ENCODE peak calls at places on chromosomes 6 and 20, in six cellular contexts. Q, S, A, C, V and H are unnamed samples.

GRCh38 chr6:22071655-22072054 is 225.2 kb downstream of the PRL start:
- DNase-seq in S (no peak), A (peak; percentile 45), V (no peak), C (no peak), Q (peak; percentile 57), H (peak; percentile 72)

GRCh38 chr6:144007779-144008500 is at the start of gene PLAGL1:
- DNase-seq in V (peak; percentile 38), A (peak; percentile 75), Q (peak; percentile 79), S (peak; percentile 83), C (peak; percentile 68), H (peak; percentile 79)

GRCh38 chr20:62617711-62618483 is 24.4 kb upstream of the SLCO4A1 start:
- DNase-seq in C (peak; percentile 46), A (peak; percentile 74), V (no peak), Q (peak; percentile 91), S (peak; percentile 93), H (peak; percentile 81)

GRCh38 chr6:31121131-31121790 is 1.0 kb upstream of the CDSN start:
- DNase-seq in S (no peak), V (no peak), A (no peak), Q (no peak), C (no peak), H (no peak)

GRCh38 chr6:129852257-129852858 is 8.8 kb downstream of the TMEM244 start:
- DNase-seq in Q (no peak), A (no peak), V (peak; percentile 34), C (no peak), S (no peak), H (no peak)

GRCh38 chr6:105753184-105754097 is 332.7 kb upstream of the PRDM1 start:
- DNase-seq in S (no peak), C (peak; percentile 54), Q (no peak), V (peak; percentile 31), A (no peak), H (no peak)

GRCh38 chr6:42260972-42261371 is 43.3 kb upstream of the MRPS10 start:
- DNase-seq in C (no peak), A (peak; percentile 22), Q (no peak), V (no peak), S (no peak), H (peak; percentile 70)

GRCh38 chr6:53795702-53796450 is 1.1 kb downstream of the LRRC1 start:
- DNase-seq in V (no peak), C (peak; percentile 60), A (peak; percentile 53), S (peak; percentile 85), Q (peak; percentile 51), H (peak; percentile 83)

GRCh38 chr6:140064371-140064770 is 689.9 kb upstream of the CITED2 start:
- DNase-seq in C (no peak), V (no peak), S (no peak), A (no peak), Q (no peak), H (no peak)

GRCh38 chr6:133198725-133199124 is 42.4 kb upstream of the EYA4 start:
- DNase-seq in S (no peak), A (no peak), Q (no peak), C (no peak), V (peak; percentile 8), H (no peak)

GRCh38 chr20:24872291-24873014 is 76.6 kb upstream of the CST7 start:
- DNase-seq in S (no peak), C (no peak), V (no peak), Q (no peak), A (no peak), H (peak; percentile 56)

GRCh38 chr6:80608881-80609280 is 502.4 kb downstream of the BCKDHB start:
- DNase-seq in S (no peak), V (no peak), C (no peak), Q (no peak), A (no peak), H (no peak)

GRCh38 chr6:167782698-167783517 is 43.8 kb upstream of the AFDN start:
- DNase-seq in Q (no peak), A (no peak), S (peak; percentile 24), C (no peak), V (no peak), H (peak; percentile 19)

GRCh38 chr6:167786859-167787675 is 39.6 kb upstream of the AFDN start:
- DNase-seq in S (peak; percentile 42), V (no peak), Q (no peak), C (no peak), A (no peak), H (peak; percentile 15)

GRCh38 chr6:144170044-144170443 is 19.7 kb downstream of the STX11 start:
- DNase-seq in A (no peak), S (no peak), Q (no peak), C (no peak), V (no peak), H (no peak)

GRCh38 chr20:35087355-35087754 is 5.3 kb downstream of the TRPC4AP start:
- DNase-seq in C (no peak), S (no peak), V (no peak), Q (no peak), A (no peak), H (no peak)

GRCh38 chr20:8399963-8400362 is 267.9 kb downstream of the PLCB1 start:
- DNase-seq in C (no peak), V (no peak), Q (no peak), A (no peak), S (no peak), H (no peak)

GRCh38 chr20:43975096-43975768 is 60.6 kb downstream of the TOX2 start:
- DNase-seq in V (peak; percentile 86), Q (no peak), A (no peak), S (no peak), C (no peak), H (no peak)

GRCh38 chr20:45061244-45061643 is 39.7 kb downstream of the KCNS1 start:
- DNase-seq in V (peak; percentile 26), S (no peak), C (no peak), Q (no peak), A (no peak), H (no peak)

GRCh38 chr6:11969092-11969491 is 43.0 kb upstream of the HIVEP1 start:
- DNase-seq in A (peak; percentile 15), S (no peak), Q (peak; percentile 37), V (no peak), C (no peak), H (no peak)

GRCh38 chr20:36950432-36951197 is 893 bp downstream of the SAMHD1 start:
- DNase-seq in S (no peak), C (peak; percentile 28), A (peak; percentile 39), Q (peak; percentile 35), V (no peak), H (peak; percentile 63)

GRCh38 chr6:26125015-26125690 is 37.9 kb downstream of the HFE start:
- DNase-seq in A (peak; percentile 47), Q (no peak), V (no peak), S (peak; percentile 80), C (peak; percentile 41), H (no peak)
- TF ChIP-seq POLR2A in A (no peak), Q (no peak), V (no peak), S (peak; percentile 8), C (no peak), H (no peak)

DNA sequence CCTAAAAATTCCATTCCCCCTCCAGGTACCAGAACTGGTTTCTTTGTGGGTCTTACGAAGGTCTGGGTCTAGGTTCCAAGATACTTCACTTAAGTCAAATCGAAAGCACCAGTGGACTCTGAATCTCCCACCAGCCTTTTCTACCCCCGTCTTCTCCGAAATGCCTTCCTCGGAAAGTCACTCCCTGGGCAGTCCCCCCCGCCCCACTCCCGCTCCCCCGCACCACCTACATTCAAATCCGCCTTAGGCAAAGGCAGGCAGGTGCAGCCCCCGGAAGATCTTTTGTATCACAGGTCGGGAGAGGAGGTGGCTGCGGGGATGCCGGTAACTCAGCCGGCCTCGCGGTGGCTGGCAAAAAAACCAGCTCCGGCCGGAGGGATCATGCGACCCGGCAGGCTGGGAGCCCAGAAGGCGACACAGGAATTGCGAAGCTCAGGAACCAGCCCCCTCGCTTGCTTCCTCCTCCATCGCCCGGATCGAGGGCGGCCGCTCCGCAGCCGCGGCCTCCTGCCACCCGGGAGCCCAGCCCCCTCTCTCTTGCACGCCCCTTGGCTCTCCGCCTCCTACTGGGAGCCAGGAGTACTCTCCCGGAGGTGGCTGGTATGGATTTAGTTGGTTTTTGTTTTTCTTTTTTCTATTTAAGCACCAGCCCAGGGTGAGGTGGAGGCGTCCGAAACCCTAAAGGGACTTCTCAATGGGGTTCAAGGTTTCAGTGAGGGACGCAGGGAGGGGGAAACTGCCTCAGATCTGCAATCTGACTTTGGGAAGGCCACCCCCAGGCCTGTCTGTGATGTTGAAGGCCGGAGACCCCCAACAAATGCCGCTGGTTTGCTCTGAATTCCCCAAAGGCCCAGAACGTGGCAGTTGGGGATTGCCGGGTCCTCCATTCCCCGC is at the start of gene BCL2L1:
- DNase-seq in A (peak; percentile 89), S (peak; percentile 93), C (peak; percentile 91), Q (peak; percentile 91), V (peak; percentile 51), H (peak; percentile 94)
- TF ChIP-seq POLR2A in A (peak; percentile 87), S (no peak), C (peak; percentile 76), Q (peak; percentile 72), V (peak; percentile 40), H (peak; percentile 30)

GRCh38 chr20:31593221-31594001 is 11.7 kb upstream of the ID1 start:
- DNase-seq in C (peak; percentile 81), V (peak; percentile 98), Q (no peak), A (no peak), S (no peak), H (no peak)
- TF ChIP-seq POLR2A in C (no peak), V (no peak), Q (no peak), A (no peak), S (no peak), H (no peak)

GRCh38 chr6:44265003-44265842 is at the start of gene NFKBIE:
- DNase-seq in Q (peak; percentile 97), C (peak; percentile 97), V (peak; percentile 68), A (peak; percentile 97), S (peak; percentile 96), H (peak; percentile 97)
- TF ChIP-seq POLR2A in Q (peak; percentile 88), C (no peak), V (peak; percentile 72), A (peak; percentile 87), S (no peak), H (no peak)

GRCh38 chr6:16322666-16323312 is 84.4 kb downstream of the GMPR start:
- DNase-seq in A (peak; percentile 78), C (peak; percentile 49), S (peak; percentile 89), Q (peak; percentile 78), V (no peak), H (peak; percentile 81)
- TF ChIP-seq POLR2A in A (no peak), C (no peak), S (no peak), Q (peak; percentile 28), V (no peak), H (no peak)

DNA sequence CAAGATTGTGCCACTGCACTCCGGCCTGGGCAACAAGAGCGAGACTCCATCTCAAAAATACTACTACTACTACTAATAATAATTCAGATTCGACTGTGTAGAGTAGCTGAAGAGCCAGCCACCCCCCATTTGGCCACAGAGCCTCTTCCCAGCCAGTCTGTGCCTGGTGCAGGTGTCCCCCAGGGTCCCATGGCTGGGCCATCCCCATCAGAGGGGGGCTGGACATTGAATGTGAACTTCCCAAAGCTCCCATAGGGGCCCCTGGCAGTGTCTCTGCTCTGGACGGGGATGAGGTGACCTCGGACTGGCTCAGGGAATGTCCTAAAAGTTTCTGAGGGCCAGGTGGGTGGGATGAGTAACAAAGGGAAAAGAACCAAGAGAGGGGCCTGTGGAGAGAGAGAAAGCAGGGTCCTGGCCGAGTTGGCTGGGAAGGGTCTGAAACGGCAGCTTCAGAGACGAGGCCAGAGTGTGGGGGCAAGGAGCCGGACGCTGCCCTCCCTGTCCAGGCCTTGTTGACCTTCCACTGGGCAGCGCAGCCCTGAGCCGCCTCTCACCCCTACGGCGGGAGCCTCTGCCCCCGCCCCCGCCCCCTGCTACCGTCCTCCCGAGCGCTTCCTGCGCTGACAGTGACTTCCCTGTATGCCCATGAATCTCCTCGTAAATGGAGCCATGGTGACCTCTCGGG is 24.9 kb upstream of the PCMTD2 start:
- DNase-seq in A (no peak), S (peak; percentile 31), Q (peak; percentile 12), V (no peak), C (no peak), H (no peak)
- TF ChIP-seq POLR2A in A (no peak), S (no peak), Q (no peak), V (no peak), C (no peak), H (no peak)

GRCh38 chr6:36929607-36930006 is 24.9 kb upstream of the PI16 start:
- DNase-seq in A (peak; percentile 21), C (no peak), S (no peak), V (no peak), Q (no peak), H (no peak)
- TF ChIP-seq POLR2A in A (no peak), C (no peak), S (no peak), V (no peak), Q (no peak), H (no peak)